ENCODE peak calls at places on chromosomes 2 and 18, in four cellular contexts. One of them, this sample, is unnamed.

GRCh38 chr18:46256078-46256477 is 151.9 kb downstream of the HAUS1 start:
- DNase-seq in A549: no peak
- DNase-seq in neural progenitor cell: no peak
- DNase-seq in IMR-90: no peak
- DNase-seq in this sample: no peak

GRCh38 chr2:47888581-47889280 is 17.6 kb downstream of the FBXO11 start:
- DNase-seq in A549: no peak
- DNase-seq in neural progenitor cell: no peak
- DNase-seq in IMR-90: peak
- DNase-seq in this sample: peak

GRCh38 chr2:12560618-12561017 is 156.1 kb upstream of the TRIB2 start:
- DNase-seq in A549: no peak
- DNase-seq in neural progenitor cell: no peak
- DNase-seq in IMR-90: no peak
- DNase-seq in this sample: no peak

GRCh38 chr2:100821255-100821912 is 1.4 kb downstream of the NPAS2 start:
- DNase-seq in A549: no peak
- DNase-seq in neural progenitor cell: peak
- DNase-seq in IMR-90: no peak
- DNase-seq in this sample: peak

GRCh38 chr2:225600865-225601264 is 201.4 kb downstream of the NYAP2 start:
- DNase-seq in A549: no peak
- DNase-seq in neural progenitor cell: no peak
- DNase-seq in IMR-90: no peak
- DNase-seq in this sample: no peak

GRCh38 chr18:48408727-48409590 is at the start of gene ZBTB7C:
- DNase-seq in A549: no peak
- DNase-seq in neural progenitor cell: peak
- DNase-seq in IMR-90: no peak
- DNase-seq in this sample: no peak

GRCh38 chr2:136919682-136920081 is 154.3 kb downstream of the THSD7B start:
- DNase-seq in A549: no peak
- DNase-seq in neural progenitor cell: no peak
- DNase-seq in IMR-90: no peak
- DNase-seq in this sample: no peak

GRCh38 chr2:246489-247145 is 17.2 kb downstream of the SH3YL1 start:
- DNase-seq in A549: no peak
- DNase-seq in neural progenitor cell: peak
- DNase-seq in IMR-90: peak
- DNase-seq in this sample: peak

GRCh38 chr2:172098287-172098649 is 4.4 kb downstream of the DLX2 start:
- DNase-seq in A549: no peak
- DNase-seq in neural progenitor cell: no peak
- DNase-seq in IMR-90: no peak
- DNase-seq in this sample: no peak

GRCh38 chr2:172095905-172096660 is 6.6 kb downstream of the DLX2 start:
- DNase-seq in A549: no peak
- DNase-seq in neural progenitor cell: peak
- DNase-seq in IMR-90: no peak
- DNase-seq in this sample: no peak

GRCh38 chr2:172098650-172099471 is 3.8 kb downstream of the DLX2 start:
- DNase-seq in A549: peak
- DNase-seq in neural progenitor cell: peak
- DNase-seq in IMR-90: peak
- DNase-seq in this sample: peak

GRCh38 chr2:172096661-172097547 is 5.8 kb downstream of the DLX2 start:
- DNase-seq in A549: no peak
- DNase-seq in neural progenitor cell: peak
- DNase-seq in IMR-90: peak
- DNase-seq in this sample: no peak

DNA sequence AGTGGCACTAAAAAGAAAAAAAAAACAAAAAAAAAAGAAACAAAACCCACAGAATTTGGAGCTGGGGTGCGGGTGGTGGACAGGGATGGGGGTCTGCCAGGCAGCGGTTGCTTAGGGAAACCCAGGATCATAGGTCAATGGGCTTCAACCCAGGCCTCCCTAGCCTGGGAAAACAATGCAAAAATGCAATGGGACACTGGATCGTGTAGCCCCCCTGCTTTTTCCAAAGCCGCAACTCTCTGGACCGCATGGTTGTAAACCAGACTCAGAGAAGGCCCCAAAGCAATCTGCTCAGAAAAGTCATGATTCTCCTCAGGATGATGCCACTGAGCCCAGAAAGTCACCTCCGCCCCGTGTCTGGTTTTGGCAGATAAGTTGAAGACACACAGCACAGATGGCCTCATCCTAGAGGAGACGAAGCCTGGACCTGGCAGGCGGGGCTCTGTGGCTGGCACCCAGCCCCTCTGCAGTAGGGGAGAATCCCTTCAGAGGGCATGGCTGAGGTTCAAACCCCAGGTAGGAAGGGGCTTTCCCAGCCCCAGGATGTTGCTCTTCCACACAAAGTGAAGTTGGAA is 5.1 kb downstream of the DLX2 start:
- DNase-seq in A549: no peak
- DNase-seq in neural progenitor cell: peak
- DNase-seq in IMR-90: no peak
- DNase-seq in this sample: no peak
- H3K4me2 ChIP-seq in A549: peak
- H3K4me2 ChIP-seq in neural progenitor cell: peak
- H3K4me2 ChIP-seq in IMR-90: no peak
- H3K4me2 ChIP-seq in this sample: no peak

DNA sequence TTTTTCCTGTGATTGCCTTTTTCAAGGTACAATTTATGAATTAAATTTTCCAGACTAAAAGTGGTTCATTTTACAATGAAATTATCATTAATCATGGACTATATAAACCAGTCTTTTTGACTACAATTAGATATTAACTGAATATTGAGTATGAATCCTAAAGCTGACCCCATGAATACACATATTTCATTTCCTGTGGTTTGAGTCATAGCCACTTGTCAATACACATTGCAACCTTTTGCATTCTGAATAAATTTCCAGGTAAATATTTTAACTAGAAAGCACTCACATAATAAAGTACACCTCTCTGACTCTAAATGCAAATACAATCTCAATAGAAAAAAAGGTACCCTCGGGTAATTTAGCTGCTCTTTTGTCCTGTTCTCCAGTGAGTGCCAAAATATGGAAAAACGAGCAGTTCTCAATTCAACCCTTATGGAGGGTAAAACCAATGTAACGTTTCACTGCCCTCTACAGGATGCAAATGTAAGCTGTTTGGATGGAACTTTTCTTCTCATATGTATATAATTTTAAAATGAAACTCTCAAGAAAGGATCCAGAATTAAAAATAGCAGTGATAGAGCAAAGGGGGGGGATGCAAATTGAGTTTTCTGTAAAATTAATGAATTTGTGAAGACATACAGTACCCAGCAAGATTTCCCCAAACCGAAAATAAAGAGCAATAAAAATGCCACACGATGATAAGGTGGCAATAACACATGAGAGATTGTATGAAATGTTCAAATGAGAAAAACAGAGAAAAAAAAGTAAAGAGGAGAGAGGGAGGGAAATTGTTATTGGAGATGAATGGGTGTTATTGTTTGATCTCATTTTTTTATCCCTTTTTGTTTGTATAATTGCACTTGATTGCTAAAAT is 1795.7 kb upstream of the PIK3C3 start:
- DNase-seq in A549: no peak
- DNase-seq in neural progenitor cell: peak
- DNase-seq in IMR-90: peak
- DNase-seq in this sample: peak
- H3K4me2 ChIP-seq in A549: peak
- H3K4me2 ChIP-seq in neural progenitor cell: peak
- H3K4me2 ChIP-seq in IMR-90: no peak
- H3K4me2 ChIP-seq in this sample: no peak

DNA sequence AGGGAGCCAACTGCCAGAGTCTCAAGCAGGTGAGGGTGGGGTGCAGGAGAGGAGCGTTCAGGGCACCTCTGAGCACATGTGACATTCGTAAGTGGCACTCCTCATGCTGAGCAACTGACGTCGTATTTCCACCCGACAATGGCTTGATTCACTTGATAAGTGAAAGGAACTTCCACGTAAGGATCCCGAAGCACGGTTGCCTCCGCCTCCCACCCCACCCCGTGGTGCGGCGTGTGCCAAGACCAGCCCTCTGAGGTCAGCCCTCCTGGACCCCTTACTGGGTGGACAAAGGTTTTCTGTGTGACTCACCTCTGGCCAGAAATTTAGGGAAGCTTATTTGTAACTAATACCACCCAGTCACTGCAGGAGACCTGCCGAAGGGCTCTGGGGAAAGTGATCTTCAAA is 59.9 kb downstream of the AGAP1 start:
- DNase-seq in A549: no peak
- DNase-seq in neural progenitor cell: no peak
- DNase-seq in IMR-90: no peak
- DNase-seq in this sample: peak
- H3K4me2 ChIP-seq in A549: peak
- H3K4me2 ChIP-seq in neural progenitor cell: no peak
- H3K4me2 ChIP-seq in IMR-90: no peak
- H3K4me2 ChIP-seq in this sample: no peak

GRCh38 chr2:213834746-213835145 is 550.5 kb downstream of the SPAG16 start:
- DNase-seq in A549: no peak
- DNase-seq in neural progenitor cell: no peak
- DNase-seq in IMR-90: peak
- DNase-seq in this sample: no peak
- H3K4me2 ChIP-seq in A549: peak
- H3K4me2 ChIP-seq in neural progenitor cell: no peak
- H3K4me2 ChIP-seq in IMR-90: peak
- H3K4me2 ChIP-seq in this sample: no peak

GRCh38 chr2:60392014-60392391 is 161.5 kb downstream of the BCL11A start:
- DNase-seq in A549: no peak
- DNase-seq in neural progenitor cell: no peak
- DNase-seq in IMR-90: no peak
- DNase-seq in this sample: no peak
- H3K4me2 ChIP-seq in A549: no peak
- H3K4me2 ChIP-seq in neural progenitor cell: no peak
- H3K4me2 ChIP-seq in IMR-90: no peak
- H3K4me2 ChIP-seq in this sample: no peak

DNA sequence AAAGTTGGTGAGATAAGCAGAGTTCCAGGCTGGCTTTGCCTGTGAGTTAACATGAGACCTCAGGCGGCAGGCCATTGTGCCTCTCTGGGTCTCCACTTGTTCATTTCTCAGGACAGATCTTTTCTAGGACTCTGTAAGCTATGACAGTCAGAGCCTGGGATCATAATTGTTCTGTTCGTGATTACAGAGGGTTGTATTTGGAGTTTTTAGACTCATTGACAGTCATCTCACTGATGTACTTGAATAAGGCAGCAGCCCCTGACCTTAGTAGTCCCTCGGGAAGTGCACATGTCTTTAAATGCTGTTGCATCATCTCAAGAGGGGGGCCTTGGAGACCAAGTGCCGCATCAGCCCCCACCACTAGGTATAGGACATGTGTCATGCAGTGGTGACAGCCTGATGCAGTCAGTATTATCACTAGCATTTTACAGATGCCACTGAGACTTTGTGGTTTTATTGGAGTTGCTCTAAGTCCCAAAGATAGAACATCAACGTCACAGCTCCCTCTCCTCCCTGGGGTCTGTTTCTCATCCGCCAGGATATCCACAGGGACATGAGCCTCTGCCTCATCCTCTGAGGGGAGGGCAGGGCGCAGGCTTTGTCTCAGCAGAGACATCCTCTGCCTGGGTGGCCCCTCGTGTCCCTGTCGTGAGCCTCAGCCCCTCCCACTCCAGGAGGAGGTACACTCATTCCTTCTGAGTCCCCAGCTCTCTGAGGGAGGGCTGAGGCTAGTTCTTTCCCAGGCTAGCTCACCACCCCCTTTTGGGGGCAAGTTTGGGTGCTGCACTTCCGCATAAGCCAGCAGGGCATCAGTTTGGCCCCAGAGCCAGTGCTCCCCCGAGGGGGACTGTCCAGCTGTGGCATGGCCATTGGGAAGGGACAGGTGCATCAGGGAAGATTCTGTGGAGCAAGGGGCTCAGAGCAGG is 14.1 kb downstream of the GLI2 start:
- DNase-seq in A549: no peak
- DNase-seq in neural progenitor cell: peak
- DNase-seq in IMR-90: peak
- DNase-seq in this sample: peak
- H3K4me2 ChIP-seq in A549: no peak
- H3K4me2 ChIP-seq in neural progenitor cell: peak
- H3K4me2 ChIP-seq in IMR-90: peak
- H3K4me2 ChIP-seq in this sample: no peak

DNA sequence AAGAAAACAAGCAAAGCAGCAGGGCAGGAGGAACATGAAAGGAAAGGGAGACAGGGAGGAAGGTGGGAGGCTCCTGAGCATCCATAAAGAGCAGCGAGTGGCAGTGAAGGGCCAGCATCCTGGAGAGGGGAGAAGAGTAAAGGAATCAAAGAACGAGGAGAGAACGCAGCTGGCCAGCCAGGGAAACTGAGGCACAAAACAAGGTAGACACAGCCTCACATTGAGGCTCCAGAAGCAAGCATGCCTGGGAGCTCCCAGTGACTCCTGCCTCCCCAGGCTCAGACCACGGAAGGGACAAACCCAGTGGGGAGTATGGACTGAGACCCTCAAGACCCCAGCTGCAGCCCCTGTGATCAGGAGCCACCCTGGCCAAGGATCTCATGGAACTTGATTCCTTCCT is 14.0 kb upstream of the TNS1 start:
- DNase-seq in A549: no peak
- DNase-seq in neural progenitor cell: no peak
- DNase-seq in IMR-90: no peak
- DNase-seq in this sample: no peak
- H3K4me2 ChIP-seq in A549: no peak
- H3K4me2 ChIP-seq in neural progenitor cell: no peak
- H3K4me2 ChIP-seq in IMR-90: no peak
- H3K4me2 ChIP-seq in this sample: no peak

This sample was measured in fibroblast of lung.